ENCODE peak calls at places on chromosomes 5 and 9, in four cellular contexts. G, P, K and M are unnamed samples.

GRCh38 chr9:31304576-31304975 is 1079.9 kb upstream of the ACO1 start:
- DNase-seq in G (no peak), P (no peak), K (no peak), M (no peak)

GRCh38 chr5:180583738-180584137 is 7.6 kb downstream of the SCGB3A1 start:
- DNase-seq in G (no peak), P (no peak), K (no peak), M (no peak)

GRCh38 chr5:134948929-134949328 is 18.8 kb upstream of the CATSPER3 start:
- DNase-seq in G (no peak), P (no peak), K (no peak), M (no peak)

GRCh38 chr5:143480001-143480400 is 76.5 kb upstream of the NR3C1 start:
- DNase-seq in G (no peak), P (no peak), K (no peak), M (no peak)

GRCh38 chr5:154753792-154754191 is 1.4 kb upstream of the LARP1 start:
- DNase-seq in G (peak), P (peak), K (no peak), M (no peak)

GRCh38 chr5:29218829-29219228 is 1974.7 kb upstream of the CDH6 start:
- DNase-seq in G (no peak), P (no peak), K (no peak), M (no peak)

GRCh38 chr5:57082441-57083067 is 91.3 kb upstream of the GPBP1 start:
- DNase-seq in G (no peak), P (no peak), K (peak), M (no peak)

GRCh38 chr5:141692533-141692888 is 10.5 kb upstream of the ARAP3 start:
- DNase-seq in G (no peak), P (no peak), K (no peak), M (no peak)

GRCh38 chr9:92147854-92148184 is 32.6 kb upstream of the SPTLC1 start:
- DNase-seq in G (no peak), P (no peak), K (peak), M (no peak)

GRCh38 chr5:1299511-1299850 is 4.6 kb upstream of the TERT start:
- DNase-seq in G (no peak), P (peak), K (no peak), M (peak)

GRCh38 chr5:54986269-54986654 is 869 bp upstream of the ESM1 start:
- DNase-seq in G (no peak), P (no peak), K (no peak), M (no peak)

GRCh38 chr9:2758162-2758950 is 41.0 kb downstream of the KCNV2 start:
- DNase-seq in G (no peak), P (no peak), K (no peak), M (peak)

GRCh38 chr9:102101723-102102122 is 363.3 kb upstream of the GRIN3A start:
- DNase-seq in G (no peak), P (no peak), K (no peak), M (no peak)

GRCh38 chr9:122922713-122923112 is 8.6 kb downstream of the ZBTB26 start:
- DNase-seq in G (no peak), P (no peak), K (no peak), M (no peak)

GRCh38 chr9:7298123-7298522 is 501.5 kb downstream of the DMAC1 start:
- DNase-seq in G (no peak), P (no peak), K (no peak), M (no peak)

GRCh38 chr5:108728566-108729305 is 19.0 kb upstream of the FER start:
- DNase-seq in G (no peak), P (no peak), K (peak), M (no peak)

GRCh38 chr5:57677235-57677634 is 194.6 kb upstream of the ACTBL2 start:
- DNase-seq in G (no peak), P (no peak), K (no peak), M (no peak)

GRCh38 chr5:174309131-174309845 is 263.8 kb downstream of the NSG2 start:
- DNase-seq in G (peak), P (no peak), K (peak), M (no peak)

GRCh38 chr5:133746834-133747233 is 134.5 kb upstream of the FSTL4 start:
- DNase-seq in G (peak), P (no peak), K (peak), M (peak)

GRCh38 chr5:140633081-140633471 is at the start of gene CD14:
- DNase-seq in G (no peak), P (peak), K (peak), M (peak)

GRCh38 chr9:127634698-127635097 is 22.6 kb downstream of the STXBP1 start:
- DNase-seq in G (peak), P (no peak), K (no peak), M (peak)

GRCh38 chr5:133817456-133817855 is 151.0 kb downstream of the C5orf15 start:
- DNase-seq in G (no peak), P (no peak), K (no peak), M (no peak)

DNA sequence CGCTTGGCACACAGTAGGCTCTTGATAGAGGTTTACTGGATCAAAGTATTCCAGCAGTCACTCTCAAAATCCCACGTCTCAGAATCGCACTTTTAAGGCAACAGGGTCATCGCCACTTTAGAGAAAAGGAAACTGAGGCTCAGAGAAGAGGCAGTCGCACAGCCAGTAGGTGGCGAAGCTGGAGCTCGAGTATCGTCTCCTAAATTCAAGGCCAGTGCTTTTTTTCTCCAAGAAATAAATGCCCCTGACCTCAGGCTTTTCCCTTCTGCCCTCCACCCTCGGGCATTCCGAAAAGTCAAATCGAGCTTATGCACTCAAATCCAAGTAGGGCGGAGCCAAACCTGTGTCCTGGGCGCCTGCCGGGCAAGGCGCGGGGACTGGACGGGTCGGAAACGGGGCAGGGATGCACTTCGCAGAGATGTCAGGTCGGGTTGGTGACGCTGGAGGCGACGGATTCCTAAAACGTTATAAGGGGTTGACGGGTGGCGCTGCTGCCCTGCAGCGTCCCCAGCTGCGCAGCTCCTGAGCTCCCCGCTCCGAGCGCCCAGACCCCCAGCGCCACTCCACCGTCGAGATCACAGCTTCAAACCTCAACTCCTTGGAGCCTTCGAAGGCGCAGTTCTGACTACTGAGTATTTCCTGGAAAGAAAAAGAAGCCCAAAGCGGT is 4.7 kb upstream of the FOXB2 start:
- DNase-seq in G (peak), P (no peak), K (peak), M (no peak)
- H3K4me3 ChIP-seq in G (no peak), P (no peak), K (no peak), M (peak)

GRCh38 chr9:36166150-36166927 is 2.8 kb upstream of the CCIN start:
- DNase-seq in G (peak), P (peak), K (peak), M (peak)
- H3K4me3 ChIP-seq in G (no peak), P (no peak), K (peak), M (peak)

DNA sequence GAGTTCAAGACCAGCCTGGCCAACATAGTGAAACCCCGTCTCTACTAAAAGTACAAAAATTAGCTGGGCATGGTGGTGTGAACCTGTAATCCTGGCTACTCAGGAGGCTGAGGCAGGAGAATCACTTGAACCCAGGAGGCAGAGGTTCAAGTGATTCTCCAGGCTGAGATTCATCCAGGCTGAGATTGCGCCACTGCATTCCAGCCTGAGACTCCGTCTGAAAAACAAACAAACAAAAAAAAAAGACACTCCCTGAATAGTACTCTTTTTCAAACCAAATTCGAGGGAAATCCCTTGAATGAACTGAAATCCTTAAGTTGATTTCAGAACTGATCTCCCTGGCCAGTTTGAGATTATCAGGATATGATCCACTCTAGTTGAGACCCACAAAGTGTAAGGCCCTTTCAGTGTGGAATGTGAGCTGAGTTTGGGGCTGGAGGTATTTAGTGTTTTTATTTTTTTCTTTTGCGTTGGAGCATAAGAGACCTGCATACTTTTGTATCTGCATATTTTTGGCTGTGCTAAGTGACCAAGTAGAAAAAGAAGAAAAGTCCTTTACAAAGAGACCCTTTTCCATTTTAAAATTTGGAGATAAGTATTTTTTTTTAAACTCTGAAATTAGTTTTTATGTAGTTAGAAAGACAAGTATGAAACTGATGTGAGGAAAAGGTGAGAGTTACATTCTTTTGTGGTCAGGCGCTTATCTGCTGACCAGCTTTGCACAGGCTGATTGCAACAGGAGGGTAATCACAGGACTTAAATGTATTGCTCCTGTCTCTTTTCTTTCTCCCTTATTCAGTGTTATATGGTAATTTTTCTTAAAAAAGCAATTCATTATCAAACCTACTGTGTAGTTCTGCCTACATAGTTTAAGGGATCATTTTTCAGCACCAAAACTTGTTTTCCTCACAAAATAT is 42.9 kb downstream of the TMEFF1 start:
- DNase-seq in G (no peak), P (no peak), K (no peak), M (no peak)
- H3K4me3 ChIP-seq in G (no peak), P (no peak), K (no peak), M (no peak)

GRCh38 chr9:70091553-70091952 is 47.9 kb downstream of the MAMDC2 start:
- DNase-seq in G (no peak), P (no peak), K (no peak), M (no peak)
- H3K4me3 ChIP-seq in G (no peak), P (no peak), K (no peak), M (no peak)

GRCh38 chr5:131225282-131225974 is 38.4 kb upstream of the CDC42SE2 start:
- DNase-seq in G (no peak), P (no peak), K (no peak), M (no peak)

GRCh38 chr5:131229623-131230022 is 34.2 kb upstream of the CDC42SE2 start:
- DNase-seq in G (no peak), P (no peak), K (no peak), M (no peak)

GRCh38 chr5:131226899-131227298 is 37.0 kb upstream of the CDC42SE2 start:
- DNase-seq in G (no peak), P (no peak), K (no peak), M (no peak)

GRCh38 chr5:131228646-131229045 is 35.2 kb upstream of the CDC42SE2 start:
- DNase-seq in G (no peak), P (no peak), K (no peak), M (no peak)

GRCh38 chr5:131230406-131230805 is 33.4 kb upstream of the CDC42SE2 start:
- DNase-seq in G (peak), P (no peak), K (peak), M (no peak)
- H3K4me3 ChIP-seq in G (no peak), P (no peak), K (no peak), M (no peak)